ENCODE peak calls at places on chromosomes 3 and 15, in ten cellular contexts. J is endothelial cell, N is psoas muscle, I is GM06990, T is type B pancreatic cell, Z is endothelial cell of umbilical vein, C is fibroblast of lung, Y is AG04450, M is fibroblast of pulmonary artery, G is cardiac muscle cell. B is an unnamed sample.

GRCh38 chr15:27660676-27661075 is 438.4 kb downstream of the OCA2 start:
- DNase-seq in J (no peak), Y (no peak), G (no peak), N (no peak), I (no peak), M (no peak), Z (no peak), T (no peak), C (no peak), B (no peak)

GRCh38 chr3:54836876-54837275 is 91.0 kb downstream of the LRTM1 start:
- DNase-seq in T (no peak), I (no peak), J (no peak), Z (no peak), N (no peak), Y (no peak), C (no peak), G (no peak), M (no peak), B (no peak)

GRCh38 chr3:151918253-151919029 is 45.0 kb downstream of the SUCNR1 start:
- DNase-seq in M (peak; percentile 86), I (peak; percentile 25), J (no peak), Y (peak; percentile 29), Z (peak; percentile 72), T (no peak), C (peak; percentile 83), N (no peak), G (peak; percentile 50), B (no peak)

GRCh38 chr3:58120075-58120812 is 90.5 kb downstream of the DNASE1L3 start:
- DNase-seq in G (no peak), Z (peak; percentile 33), M (peak; percentile 38), C (peak; percentile 53), I (no peak), Y (no peak), J (no peak), N (no peak), T (no peak), B (no peak)

GRCh38 chr3:89113887-89114840 is 6.7 kb downstream of the EPHA3 start:
- DNase-seq in J (peak; percentile 79), Y (no peak), M (peak; percentile 56), C (peak; percentile 70), G (peak; percentile 84), I (peak; percentile 13), Z (no peak), N (peak; percentile 72), T (peak; percentile 84), B (no peak)

GRCh38 chr15:92643849-92644815 is 11.4 kb downstream of the FAM174B start:
- DNase-seq in Z (peak; percentile 31), Y (no peak), G (no peak), I (peak; percentile 42), M (no peak), C (no peak), N (no peak), J (no peak), T (no peak), B (no peak)

GRCh38 chr3:99647081-99647480 is 8.7 kb downstream of the COL8A1 start:
- DNase-seq in N (no peak), G (no peak), C (no peak), J (no peak), T (no peak), Z (no peak), M (peak; percentile 83), Y (no peak), I (no peak), B (no peak)

GRCh38 chr3:170038434-170039110 is 777 bp downstream of the GPR160 start:
- DNase-seq in I (peak; percentile 64), C (no peak), M (no peak), Y (no peak), Z (no peak), N (no peak), T (no peak), J (peak; percentile 22), G (peak; percentile 15), B (peak; percentile 7)

GRCh38 chr3:119352863-119353527 is 58.8 kb downstream of the ARHGAP31 start:
- DNase-seq in J (no peak), Y (peak; percentile 51), T (no peak), Z (peak; percentile 63), I (no peak), C (peak; percentile 80), N (no peak), G (no peak), M (peak; percentile 86), B (no peak)

GRCh38 chr15:80500021-80500420 is 95.8 kb downstream of the ARNT2 start:
- DNase-seq in M (no peak), J (no peak), C (no peak), Y (no peak), N (no peak), G (no peak), T (no peak), Z (no peak), I (no peak), B (no peak)

GRCh38 chr3:111610612-111611054 is 15.5 kb upstream of the ZBED2 start:
- DNase-seq in J (no peak), T (no peak), I (no peak), G (no peak), M (no peak), Y (no peak), Z (no peak), C (no peak), N (no peak), B (peak; percentile 19)

DNA sequence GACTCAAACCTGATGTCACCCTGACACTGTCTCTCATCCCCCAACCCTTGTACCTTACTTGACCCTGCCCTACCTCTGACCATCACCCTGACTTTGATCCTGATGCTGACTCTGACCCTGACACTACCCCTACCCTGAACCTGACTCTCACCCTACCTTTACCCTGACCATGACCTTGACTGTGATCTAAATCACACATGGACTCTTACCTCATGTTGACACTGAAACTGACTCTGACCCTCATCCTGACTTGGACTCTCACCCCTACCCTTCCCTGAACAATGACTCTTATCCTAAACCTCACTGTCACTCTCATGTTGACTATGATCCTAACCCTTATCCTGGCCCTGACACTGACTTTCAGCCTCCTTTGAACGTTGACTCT is 21.7 kb upstream of the SLC25A26 start:
- DNase-seq in J (no peak), T (no peak), Y (no peak), G (no peak), Z (no peak), N (no peak), I (no peak), M (no peak), C (no peak), B (no peak)
- TF ChIP-seq CTCF in J (no peak), T (no peak), Y (no peak), G (no peak), Z (no peak), N (no peak), I (no peak), M (no peak), C (no peak), B (no peak)

GRCh38 chr3:27429909-27430308 is 54.3 kb downstream of the SLC4A7 start:
- DNase-seq in M (no peak), J (no peak), I (no peak), T (no peak), Y (no peak), N (no peak), G (no peak), Z (no peak), C (no peak), B (no peak)

GRCh38 chr3:27426926-27427325 is 57.3 kb downstream of the SLC4A7 start:
- DNase-seq in T (no peak), I (no peak), G (no peak), Z (no peak), Y (no peak), N (no peak), M (no peak), C (no peak), J (no peak), B (no peak)

GRCh38 chr3:27425896-27426565 is 56.8 kb upstream of the NEK10 start:
- DNase-seq in N (no peak), G (no peak), C (no peak), T (no peak), I (no peak), Y (no peak), M (no peak), J (no peak), Z (no peak), B (no peak)

GRCh38 chr3:27428446-27428845 is 55.7 kb downstream of the SLC4A7 start:
- DNase-seq in M (no peak), N (no peak), I (no peak), J (no peak), Y (no peak), T (no peak), G (no peak), Z (no peak), C (peak; percentile 29), B (no peak)

GRCh38 chr3:27431116-27431515 is 53.1 kb downstream of the SLC4A7 start:
- DNase-seq in Y (peak; percentile 95), J (no peak), N (no peak), M (peak; percentile 98), G (no peak), C (peak; percentile 97), Z (peak; percentile 96), T (no peak), I (no peak), B (no peak)
- TF ChIP-seq CTCF in Y (no peak), J (no peak), N (no peak), M (no peak), G (no peak), C (no peak), Z (no peak), T (no peak), I (no peak), B (no peak)

DNA sequence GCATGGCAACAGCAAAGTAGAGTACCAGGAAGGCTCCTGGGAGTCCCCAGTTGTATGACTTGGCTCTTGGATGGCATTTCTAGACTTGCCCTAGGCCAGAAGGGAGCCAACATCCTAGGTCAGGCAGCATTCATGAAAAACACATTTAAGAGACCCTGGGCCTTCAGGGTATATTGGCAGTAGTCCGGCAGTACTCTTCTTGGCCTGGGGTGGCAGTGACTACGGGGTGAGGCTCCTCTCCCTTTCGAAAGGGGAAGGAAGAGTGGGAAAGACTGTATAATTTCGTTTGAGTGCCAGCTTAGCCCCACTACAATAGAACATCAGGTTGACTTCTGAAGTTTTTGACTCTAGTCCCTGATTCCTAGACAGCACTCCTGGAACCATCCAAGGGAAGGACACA is 136.4 kb downstream of the ZIC4 start:
- DNase-seq in Z (no peak), Y (no peak), G (no peak), N (no peak), M (no peak), J (no peak), T (no peak), C (no peak), I (no peak), B (no peak)
- TF ChIP-seq CTCF in Z (no peak), Y (no peak), G (no peak), N (no peak), M (no peak), J (no peak), T (no peak), C (no peak), I (no peak), B (no peak)

DNA sequence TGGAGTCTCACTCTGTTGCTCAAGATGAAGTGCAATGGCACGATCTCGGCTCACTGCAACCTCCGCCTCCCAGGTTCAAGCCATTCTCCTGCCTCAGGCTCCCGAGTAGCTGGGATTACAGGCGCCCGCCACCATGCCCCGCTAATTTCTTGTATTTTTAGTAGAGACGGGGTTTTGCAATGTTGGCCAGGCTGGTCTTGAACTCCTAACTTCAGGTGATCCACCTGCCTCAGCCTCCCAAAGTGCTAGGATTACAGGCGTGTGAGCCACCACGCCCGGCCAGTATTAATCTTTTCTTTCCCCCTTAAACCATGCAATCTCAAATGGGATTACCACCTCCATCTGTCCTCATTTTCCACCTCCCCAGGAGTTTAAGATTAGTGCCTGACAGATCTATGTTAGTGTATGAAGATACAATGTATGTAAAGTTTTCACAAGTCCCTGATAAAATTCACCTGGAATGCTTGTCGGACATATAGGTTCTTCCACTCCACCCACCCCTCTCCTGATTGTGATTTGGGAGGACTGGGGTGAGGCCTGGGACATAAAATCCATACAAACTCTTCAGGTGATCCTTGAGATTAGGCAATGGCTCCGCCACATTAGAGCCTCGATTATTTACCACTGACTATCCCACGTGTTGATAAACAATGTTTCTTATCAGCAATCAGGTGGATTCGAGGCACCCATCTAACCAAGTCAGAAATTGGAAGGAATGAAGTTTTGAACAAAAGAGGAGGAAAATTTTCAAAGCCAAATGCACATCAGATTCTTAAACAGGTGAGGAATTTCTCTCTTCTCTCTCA is 1.2 kb downstream of the PARL start:
- DNase-seq in T (no peak), Z (peak; percentile 5), M (no peak), Y (no peak), G (no peak), C (no peak), J (no peak), I (no peak), N (no peak), B (no peak)
- TF ChIP-seq CTCF in T (no peak), Z (no peak), M (no peak), Y (no peak), G (no peak), C (no peak), J (no peak), I (no peak), N (no peak), B (no peak)

B was measured in CD4-positive, alpha-beta T cell.